ENCODE peak calls at places on chromosomes 5 and 9, in four cellular contexts. Y is cardiac muscle cell, B is A673, I is HCT116. F is an unnamed sample.

GRCh38 chr9:76292246-76292645 is 102.0 kb downstream of the RFK start:
- DNase-seq in Y (no peak), B (peak; percentile 5), I (no peak), F (no peak)

GRCh38 chr5:96903300-96903699 is 27.0 kb downstream of the ERAP2 start:
- DNase-seq in Y (no peak), B (no peak), I (no peak), F (no peak)

GRCh38 chr9:135554718-135555117 is 6.8 kb upstream of the PAEP start:
- DNase-seq in Y (no peak), B (no peak), I (no peak), F (no peak)

GRCh38 chr9:27423919-27424710 is 100.0 kb upstream of the IFNK start:
- DNase-seq in Y (no peak), B (no peak), I (no peak), F (no peak)

GRCh38 chr5:1698589-1699316 is 100.9 kb downstream of the MRPL36 start:
- DNase-seq in Y (no peak), B (no peak), I (no peak), F (no peak)

GRCh38 chr9:2872307-2872940 is 28.5 kb upstream of the PUM3 start:
- DNase-seq in Y (peak; percentile 58), B (peak; percentile 38), I (peak; percentile 23), F (peak; percentile 86)

GRCh38 chr5:151718168-151718567 is 31.5 kb upstream of the SPARC start:
- DNase-seq in Y (no peak), B (no peak), I (no peak), F (no peak)

GRCh38 chr5:362189-362588 is 40.7 kb downstream of the AHRR start:
- DNase-seq in Y (no peak), B (no peak), I (no peak), F (peak; percentile 42)

GRCh38 chr9:100112677-100113336 is 13.8 kb downstream of the INVS start:
- DNase-seq in Y (no peak), B (no peak), I (no peak), F (peak; percentile 41)

GRCh38 chr9:99368341-99369326 is 146.6 kb downstream of the SEC61B start:
- DNase-seq in Y (peak; percentile 79), B (peak; percentile 51), I (no peak), F (peak; percentile 92)

GRCh38 chr9:109779711-109780452 is at the start of gene PALM2AKAP2:
- DNase-seq in Y (peak; percentile 91), B (peak; percentile 65), I (no peak), F (peak; percentile 91)

GRCh38 chr9:112120471-112120925 is 54.6 kb downstream of the SUSD1 start:
- DNase-seq in Y (no peak), B (peak; percentile 53), I (no peak), F (no peak)

GRCh38 chr5:102536323-102536928 is 37.6 kb upstream of the SLCO6A1 start:
- DNase-seq in Y (no peak), B (peak; percentile 42), I (peak; percentile 7), F (no peak)

GRCh38 chr5:79287907-79288306 is 52.0 kb downstream of the JMY start:
- DNase-seq in Y (no peak), B (no peak), I (no peak), F (no peak)

GRCh38 chr5:33270671-33271070 is 170.1 kb upstream of the TARS1 start:
- DNase-seq in Y (no peak), B (no peak), I (no peak), F (no peak)

GRCh38 chr9:90107021-90107771 is 502.4 kb downstream of the GADD45G start:
- DNase-seq in Y (no peak), B (no peak), I (no peak), F (no peak)

GRCh38 chr5:150781706-150782614 is 3.4 kb downstream of the SMIM3 start:
- DNase-seq in Y (no peak), B (no peak), I (no peak), F (peak; percentile 89)

GRCh38 chr5:136030956-136031611 is 2.3 kb downstream of the TGFBI start:
- DNase-seq in Y (no peak), B (peak; percentile 91), I (no peak), F (no peak)

GRCh38 chr9:121566401-121567141 is 66.9 kb upstream of the GGTA1 start:
- DNase-seq in Y (no peak), B (no peak), I (no peak), F (peak; percentile 97)

GRCh38 chr5:88727705-88728313 is 155.2 kb downstream of the MEF2C start:
- DNase-seq in Y (peak; percentile 43), B (peak; percentile 41), I (peak; percentile 15), F (no peak)

GRCh38 chr5:124741711-124742496 is 4.5 kb downstream of the ZNF608 start:
- DNase-seq in Y (peak; percentile 60), B (peak; percentile 37), I (peak; percentile 75), F (peak; percentile 83)

GRCh38 chr5:158142182-158142581 is 283.2 kb upstream of the CLINT1 start:
- DNase-seq in Y (no peak), B (no peak), I (no peak), F (no peak)

GRCh38 chr5:90598300-90598699 is 39.7 kb downstream of the ADGRV1 start:
- DNase-seq in Y (peak; percentile 12), B (peak; percentile 24), I (no peak), F (no peak)

GRCh38 chr9:121278535-121279169 is 10.7 kb downstream of the GSN start:
- DNase-seq in Y (peak; percentile 54), B (peak; percentile 86), I (peak; percentile 59), F (peak; percentile 82)

GRCh38 chr5:151191661-151192060 is 32.2 kb downstream of the CCDC69 start:
- DNase-seq in Y (no peak), B (no peak), I (no peak), F (no peak)

GRCh38 chr5:129412731-129413130 is 47.4 kb upstream of the ADAMTS19 start:
- DNase-seq in Y (no peak), B (no peak), I (no peak), F (no peak)

GRCh38 chr5:141524604-141525597 is 36.0 kb downstream of the PCDHGC5 start:
- DNase-seq in Y (peak; percentile 88), B (peak; percentile 99), I (peak; percentile 88), F (peak; percentile 90)

GRCh38 chr5:141522301-141522700 is 33.4 kb downstream of the PCDHGC5 start:
- DNase-seq in Y (no peak), B (no peak), I (no peak), F (no peak)

GRCh38 chr5:141525659-141526058 is 36.8 kb downstream of the PCDHGC5 start:
- DNase-seq in Y (no peak), B (no peak), I (no peak), F (no peak)

GRCh38 chr5:141521244-141521781 is 32.4 kb downstream of the PCDHGC5 start:
- DNase-seq in Y (no peak), B (peak; percentile 88), I (peak; percentile 98), F (peak; percentile 92)

DNA sequence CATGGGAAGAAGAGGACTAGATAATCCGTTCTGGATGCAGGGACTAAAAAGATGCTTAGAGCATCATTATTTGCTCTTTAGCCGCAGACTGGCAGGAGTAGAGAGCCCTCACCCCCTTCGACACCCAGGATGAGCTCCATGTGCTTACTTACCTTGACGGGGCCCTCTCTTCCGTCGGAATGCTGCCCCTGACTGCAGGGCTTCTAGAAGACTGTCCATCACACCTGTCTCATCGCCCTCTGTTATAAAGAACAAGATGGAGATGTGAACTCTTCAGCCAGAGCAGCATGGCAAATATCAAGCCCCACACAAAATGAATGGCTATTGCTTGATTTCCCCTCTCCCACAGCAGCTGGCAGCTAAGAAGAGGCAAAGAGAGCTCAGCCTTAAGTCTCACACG is 35.1 kb downstream of the PCDHGC5 start:
- DNase-seq in Y (no peak), B (no peak), I (no peak), F (no peak)
- H3K4me1 ChIP-seq in Y (no peaks in the 10 kb centered on the region), B (peaks cover 81% of the 10 kb centered on the region), I (peaks cover 43% of the 10 kb centered on the region), F (peaks cover 61% of the 10 kb centered on the region)

DNA sequence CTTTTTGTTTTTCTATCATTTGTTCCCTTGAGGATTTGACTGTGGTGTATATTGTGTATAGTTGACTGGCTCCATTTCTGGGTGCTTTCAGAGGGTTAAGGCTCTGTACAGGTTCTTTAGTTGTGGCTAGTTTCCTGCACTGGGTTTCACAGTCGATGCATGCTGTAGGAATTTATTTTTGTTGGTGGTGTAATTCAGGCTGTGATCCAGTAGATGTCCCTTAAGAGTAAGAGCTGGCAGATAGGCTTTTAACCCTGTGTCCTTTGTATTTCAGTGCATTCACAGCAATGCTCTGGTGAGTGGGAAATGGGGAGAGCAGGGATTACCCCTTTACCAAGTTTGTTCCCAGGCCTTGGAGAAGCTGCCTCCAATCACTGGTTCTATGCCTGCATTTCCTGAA is 112.9 kb downstream of the SPATA31D1 start:
- DNase-seq in Y (no peak), B (no peak), I (peak; percentile 6), F (no peak)
- H3K4me3 ChIP-seq in Y (no peak overlapping the region), B (no peak overlapping the region), I (no peak overlapping the region), F (no peak overlapping the region)

GRCh38 chr5:156835905-156836304 is 14.2 kb upstream of the PPP1R2B start:
- DNase-seq in Y (no peak), B (no peak), I (peak; percentile 10), F (no peak)
- TF ChIP-seq CTCF in Y (no peak), B (peak; percentile 15), I (peak; percentile 49), F (no peak)

GRCh38 chr5:9140711-9141110 is 405.2 kb downstream of the SEMA5A start:
- DNase-seq in Y (no peak), B (no peak), I (no peak), F (no peak)
- H3K4me1 ChIP-seq in Y (no peaks in the 10 kb centered on the region), B (no peaks in the 10 kb centered on the region), I (no peaks in the 10 kb centered on the region), F (no peaks in the 10 kb centered on the region)

GRCh38 chr5:132734687-132735086 is 2.7 kb downstream of the KIF3A start:
- DNase-seq in Y (no peak), B (no peak), I (no peak), F (peak; percentile 46)

GRCh38 chr5:132739232-132739631 is 1.9 kb upstream of the KIF3A start:
- DNase-seq in Y (no peak), B (no peak), I (no peak), F (no peak)

GRCh38 chr5:132742158-132742557 is 4.8 kb upstream of the KIF3A start:
- DNase-seq in Y (no peak), B (no peak), I (no peak), F (no peak)

GRCh38 chr5:132736853-132737833 is at the start of gene KIF3A:
- DNase-seq in Y (peak; percentile 95), B (peak; percentile 98), I (peak; percentile 95), F (peak; percentile 100)

DNA sequence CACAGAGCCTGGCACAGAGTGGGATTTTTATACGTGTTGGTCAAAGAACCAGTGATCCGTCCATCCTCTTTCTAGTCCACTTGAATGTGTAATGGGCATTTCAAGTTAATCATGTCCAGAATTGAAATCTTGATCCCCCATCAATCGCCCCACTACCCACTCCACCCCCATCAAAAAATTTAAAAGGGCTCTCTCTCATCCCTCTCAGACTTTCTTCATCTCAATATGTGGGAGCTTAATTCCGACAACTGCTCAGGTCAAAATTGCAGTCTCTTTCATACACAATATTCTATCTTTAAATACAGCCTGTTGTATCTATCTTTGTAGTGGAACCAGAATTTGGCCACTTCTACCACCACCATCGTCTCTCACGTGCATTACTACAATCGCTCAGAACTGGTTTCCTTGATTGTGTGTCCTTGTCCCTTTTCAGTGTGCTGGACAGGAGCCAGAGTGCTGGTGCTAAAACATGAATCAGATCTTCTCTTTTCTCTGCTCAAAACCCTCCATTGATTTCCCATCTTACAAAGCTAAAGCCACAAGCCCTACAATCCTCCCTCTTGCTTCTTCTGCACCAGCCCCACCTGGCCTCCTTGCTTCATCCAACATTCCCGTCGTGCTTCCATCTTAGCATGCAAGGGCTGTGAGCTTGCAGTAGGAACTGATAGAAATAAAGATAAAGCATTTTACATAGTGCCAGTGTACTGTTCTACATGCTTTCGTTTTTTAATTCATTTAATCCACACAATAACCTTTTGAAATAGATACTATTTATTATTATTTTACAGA is 830 bp upstream of the KIF3A start:
- DNase-seq in Y (no peak), B (no peak), I (no peak), F (peak; percentile 77)
- H3K4me3 ChIP-seq in Y (no peak overlapping the region), B (peak overlapping the region; percentile 79), I (peak overlapping the region; percentile 67), F (peak overlapping the region; percentile 95)

GRCh38 chr9:116435706-116436105 is 251.4 kb upstream of the TRIM32 start:
- DNase-seq in Y (no peak), B (no peak), I (no peak), F (no peak)
- TF ChIP-seq CTCF in Y (no peak), B (no peak), I (no peak), F (no peak)

GRCh38 chr5:159543326-159543725 is 213.0 kb upstream of the IL12B start:
- DNase-seq in Y (no peak), B (no peak), I (no peak), F (no peak)
- H3K4me1 ChIP-seq in Y (no peaks in the 10 kb centered on the region), B (no peaks in the 10 kb centered on the region), I (no peaks in the 10 kb centered on the region), F (peaks cover 12% of the 10 kb centered on the region)